ENCODE peak calls at places on chromosomes 11 and 22, in ten cellular contexts. H is adrenal gland, J is colonic mucosa, Z is fibroblast of lung, D is Peyer's patch, B is Caco-2, S is small intestine, F is GM12878, Y is iPS DF 6.9, X is heart left ventricle. I is an unnamed sample.

GRCh38 chr11:59542142-59542810 is 30.9 kb downstream of the OR4D9 start:
- DNase-seq in H (no peak), J (no peak), Z (no peak), D (no peak), B (no peak), S (no peak), F (no peak), Y (no peak), X (no peak), I (no peak)

GRCh38 chr11:86606849-86607481 is 65.5 kb downstream of the ME3 start:
- DNase-seq in H (no peak), J (no peak), Z (peak; percentile 54), D (no peak), B (no peak), S (no peak), F (no peak), Y (no peak), X (no peak), I (no peak)

GRCh38 chr11:116692318-116693106 is 80.3 kb downstream of the BUD13 start:
- DNase-seq in H (no peak), J (no peak), Z (no peak), D (no peak), B (peak; percentile 42), S (peak; percentile 59), F (no peak), Y (no peak), X (no peak), I (no peak)

GRCh38 chr11:72491001-72491400 is 56.7 kb upstream of the CLPB start:
- DNase-seq in H (no peak), J (no peak), Z (peak; percentile 41), D (no peak), B (no peak), S (no peak), F (no peak), Y (no peak), X (no peak), I (no peak)

GRCh38 chr11:124194696-124195418 is 11.7 kb downstream of the OR10D3 start:
- DNase-seq in H (peak; percentile 46), J (peak; percentile 75), Z (peak; percentile 28), D (peak; percentile 79), B (peak; percentile 62), S (peak; percentile 82), F (peak; percentile 9), Y (peak; percentile 64), X (peak; percentile 29), I (peak; percentile 19)

GRCh38 chr11:68928481-68928880 is 24.8 kb downstream of the IGHMBP2 start:
- DNase-seq in H (no peak), J (no peak), Z (no peak), D (no peak), B (no peak), S (no peak), F (no peak), Y (no peak), X (peak; percentile 63), I (no peak)

GRCh38 chr11:69270929-69271328 is 23.0 kb upstream of the MYEOV start:
- DNase-seq in H (no peak), J (no peak), Z (no peak), D (no peak), B (no peak), S (no peak), F (no peak), Y (no peak), X (no peak), I (no peak)

GRCh38 chr11:121067453-121067852 is 33.6 kb upstream of the TECTA start:
- DNase-seq in H (no peak), J (no peak), Z (no peak), D (no peak), B (peak; percentile 58), S (peak; percentile 54), F (no peak), Y (no peak), X (no peak), I (no peak)

GRCh38 chr11:15824060-15824459 is 532.3 kb downstream of the SOX6 start:
- DNase-seq in H (no peak), J (no peak), Z (peak; percentile 75), D (no peak), B (no peak), S (no peak), F (no peak), Y (no peak), X (no peak), I (no peak)

GRCh38 chr11:121467965-121468364 is 15.2 kb upstream of the SORL1-AS1 start:
- DNase-seq in H (no peak), J (no peak), Z (peak; percentile 30), D (peak; percentile 63), B (no peak), S (peak; percentile 22), F (peak; percentile 90), Y (no peak), X (no peak), I (no peak)

GRCh38 chr11:75314771-75315438 is 36.6 kb downstream of the ARRB1 start:
- DNase-seq in H (no peak), J (no peak), Z (no peak), D (no peak), B (no peak), S (no peak), F (no peak), Y (no peak), X (no peak), I (no peak)
- H3K4me1 ChIP-seq in H (no peaks in the 10 kb centered on the region), J (peaks cover 48% of the 10 kb centered on the region), Z (peaks cover 14% of the 10 kb centered on the region), D (peaks cover 66% of the 10 kb centered on the region), B (peaks cover 19% of the 10 kb centered on the region), S (no peaks in the 10 kb centered on the region), F (no peaks in the 10 kb centered on the region), Y (peaks cover 2% of the 10 kb centered on the region), X (peaks cover 49% of the 10 kb centered on the region), I (no peaks in the 10 kb centered on the region)

GRCh38 chr22:43007519-43008102 is 7.3 kb downstream of the PACSIN2 start:
- DNase-seq in H (no peak), J (peak; percentile 85), Z (peak; percentile 86), D (peak; percentile 84), B (peak; percentile 80), S (peak; percentile 86), F (no peak), Y (no peak), X (no peak), I (no peak)

GRCh38 chr22:43011079-43011478 is 3.9 kb downstream of the PACSIN2 start:
- DNase-seq in H (no peak), J (no peak), Z (peak; percentile 84), D (no peak), B (peak; percentile 83), S (peak; percentile 47), F (no peak), Y (no peak), X (no peak), I (no peak)

GRCh38 chr22:43008509-43008908 is 6.4 kb downstream of the PACSIN2 start:
- DNase-seq in H (no peak), J (peak; percentile 80), Z (no peak), D (no peak), B (peak; percentile 49), S (no peak), F (no peak), Y (no peak), X (no peak), I (no peak)

GRCh38 chr22:43009444-43009843 is 5.5 kb downstream of the PACSIN2 start:
- DNase-seq in H (no peak), J (no peak), Z (no peak), D (no peak), B (no peak), S (no peak), F (no peak), Y (no peak), X (no peak), I (no peak)

DNA sequence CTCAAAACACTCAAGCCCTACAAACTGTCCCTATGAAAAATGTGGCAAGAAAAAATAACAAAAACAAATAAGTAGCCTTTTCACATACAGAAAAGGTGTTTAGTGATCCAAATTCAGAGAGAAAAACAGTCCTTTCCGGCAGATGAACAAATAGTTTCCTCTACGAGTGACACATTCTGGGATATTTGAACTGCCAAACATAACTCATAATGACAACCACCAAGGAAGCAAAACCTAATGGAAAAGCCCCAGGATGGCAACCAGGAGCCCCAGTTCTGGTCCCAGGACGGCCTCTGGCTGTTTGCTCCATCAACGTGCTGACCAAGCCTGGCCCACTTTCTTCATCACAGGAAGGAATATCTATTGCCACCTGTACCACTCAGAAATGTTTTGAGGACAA is 6.0 kb downstream of the PACSIN2 start:
- DNase-seq in H (no peak), J (no peak), Z (no peak), D (no peak), B (no peak), S (no peak), F (no peak), Y (no peak), X (no peak), I (no peak)
- H3K4me1 ChIP-seq in H (peaks cover 52% of the 10 kb centered on the region), J (peaks cover 30% of the 10 kb centered on the region), Z (peaks cover 12% of the 10 kb centered on the region), D (peaks cover 66% of the 10 kb centered on the region), B (peaks cover 80% of the 10 kb centered on the region), S (peaks cover 20% of the 10 kb centered on the region), F (peaks cover 20% of the 10 kb centered on the region), Y (peaks cover 11% of the 10 kb centered on the region), X (peaks cover 31% of the 10 kb centered on the region), I (peaks cover 10% of the 10 kb centered on the region)

GRCh38 chr11:12815150-12815523 is 140.9 kb downstream of the TEAD1 start:
- DNase-seq in H (no peak), J (no peak), Z (no peak), D (no peak), B (no peak), S (no peak), F (no peak), Y (no peak), X (no peak), I (no peak)

GRCh38 chr11:12813371-12814225 is 139.4 kb downstream of the TEAD1 start:
- DNase-seq in H (no peak), J (peak; percentile 43), Z (peak; percentile 81), D (no peak), B (no peak), S (no peak), F (no peak), Y (no peak), X (peak; percentile 54), I (no peak)

GRCh38 chr11:12810497-12810896 is 136.3 kb downstream of the TEAD1 start:
- DNase-seq in H (no peak), J (no peak), Z (peak; percentile 92), D (no peak), B (no peak), S (no peak), F (no peak), Y (no peak), X (peak; percentile 41), I (no peak)

GRCh38 chr11:12812849-12813248 is 138.6 kb downstream of the TEAD1 start:
- DNase-seq in H (no peak), J (no peak), Z (peak; percentile 50), D (no peak), B (no peak), S (no peak), F (no peak), Y (no peak), X (peak; percentile 39), I (no peak)

DNA sequence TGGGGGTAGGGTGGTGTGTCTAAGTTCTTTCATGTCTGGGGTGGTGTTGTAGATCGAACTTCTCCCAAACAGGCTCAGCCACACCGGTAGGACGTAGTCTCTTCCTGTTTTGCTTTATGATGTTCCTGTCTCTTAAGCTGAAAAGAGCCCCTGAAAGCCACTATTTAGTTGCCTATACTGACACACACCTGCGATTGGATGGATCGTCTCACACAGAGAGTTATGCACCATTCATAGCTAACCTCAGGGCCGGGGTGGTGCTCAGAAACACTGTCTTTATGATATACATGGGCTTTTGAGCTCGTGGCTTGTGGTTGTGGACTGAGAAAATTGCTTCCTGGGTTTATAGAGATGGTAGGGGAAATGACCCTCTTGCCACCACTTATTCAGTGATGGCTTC is 137.6 kb downstream of the TEAD1 start:
- DNase-seq in H (no peak), J (no peak), Z (no peak), D (no peak), B (no peak), S (no peak), F (no peak), Y (no peak), X (no peak), I (no peak)
- H3K4me1 ChIP-seq in H (peaks cover 20% of the 10 kb centered on the region), J (no peaks in the 10 kb centered on the region), Z (peaks cover 55% of the 10 kb centered on the region), D (peaks cover 41% of the 10 kb centered on the region), B (peaks cover 88% of the 10 kb centered on the region), S (peaks cover 3% of the 10 kb centered on the region), F (no peaks in the 10 kb centered on the region), Y (peaks cover 5% of the 10 kb centered on the region), X (peaks cover 42% of the 10 kb centered on the region), I (peaks cover 15% of the 10 kb centered on the region)

GRCh38 chr22:22944268-22944985 is 56.8 kb downstream of the IGLL5 start:
- DNase-seq in H (peak; percentile 8), J (peak; percentile 14), Z (no peak), D (no peak), B (no peak), S (no peak), F (no peak), Y (no peak), X (no peak), I (peak; percentile 5)
- H3K4me1 ChIP-seq in H (no peaks in the 10 kb centered on the region), J (no peaks in the 10 kb centered on the region), Z (no peaks in the 10 kb centered on the region), D (no peaks in the 10 kb centered on the region), B (no peaks in the 10 kb centered on the region), S (no peaks in the 10 kb centered on the region), F (peaks cover 74% of the 10 kb centered on the region), Y (no peaks in the 10 kb centered on the region), X (no peaks in the 10 kb centered on the region), I (no peaks in the 10 kb centered on the region)